ENCODE peak calls at places on chromosomes 1 and 21, in five cellular contexts. K is ovary, Y is pancreas, I is IMR-90, Q is A549. W is an unnamed sample.

GRCh38 chr1:163069142-163069541 is at the start of gene RGS4:
- DNase-seq in I (peak), Y (peak), K (peak), Q (peak), W (peak)

GRCh38 chr1:11841245-11842153 is 6.1 kb downstream of the NPPA start:
- DNase-seq in I (peak), Q (no peak), K (no peak), Y (no peak), W (no peak)

GRCh38 chr1:52976183-52977035 is 49.3 kb downstream of the SCP2 start:
- DNase-seq in K (no peak), Q (no peak), Y (no peak), I (no peak), W (no peak)

GRCh38 chr1:16226129-16226494 is 10.9 kb downstream of the CPLANE2 start:
- DNase-seq in K (no peak), Y (no peak), Q (no peak), I (no peak), W (no peak)

GRCh38 chr1:55310517-55310927 is 95.4 kb upstream of the USP24 start:
- DNase-seq in I (peak), Y (no peak), K (no peak), Q (peak), W (no peak)

GRCh38 chr1:6033986-6034749 is 11.5 kb upstream of the KCNAB2 start:
- DNase-seq in I (peak), Q (peak), Y (no peak), K (no peak), W (peak)

GRCh38 chr1:96861836-96862235 is 140.3 kb downstream of the PTBP2 start:
- DNase-seq in I (no peak), Q (no peak), K (no peak), Y (no peak), W (no peak)

GRCh38 chr21:35850029-35850428 is 210.3 kb downstream of the SETD4 start:
- DNase-seq in Q (no peak), Y (no peak), I (peak), K (no peak), W (no peak)

GRCh38 chr1:25805863-25806225 is 5.9 kb downstream of the SELENON start:
- DNase-seq in Q (no peak), I (no peak), Y (no peak), K (no peak), W (peak)

GRCh38 chr1:163414778-163415177 is 93.0 kb downstream of the NUF2 start:
- DNase-seq in K (no peak), I (no peak), Q (no peak), Y (no peak), W (no peak)

GRCh38 chr1:212555426-212555825 is 53.1 kb upstream of the ATF3 start:
- DNase-seq in Y (no peak), K (no peak), I (no peak), Q (no peak), W (no peak)

GRCh38 chr1:191592111-191592510 is 566.2 kb upstream of the RGS18 start:
- DNase-seq in K (no peak), I (peak), Q (no peak), Y (no peak), W (no peak)

GRCh38 chr1:109161836-109162606 is 48.1 kb downstream of the ELAPOR1 start:
- DNase-seq in Y (no peak), I (peak), K (no peak), Q (no peak), W (peak)

GRCh38 chr1:45891087-45891486 is 87.7 kb downstream of the MAST2 start:
- DNase-seq in K (no peak), Q (no peak), I (no peak), Y (no peak), W (no peak)

GRCh38 chr1:45894921-45895320 is 91.5 kb downstream of the MAST2 start:
- DNase-seq in I (no peak), Q (no peak), K (no peak), Y (no peak), W (no peak)

GRCh38 chr1:45894331-45894730 is 90.9 kb downstream of the MAST2 start:
- DNase-seq in K (no peak), Y (no peak), Q (no peak), I (no peak), W (no peak)

GRCh38 chr1:45890078-45890477 is 86.7 kb downstream of the MAST2 start:
- DNase-seq in Y (no peak), K (no peak), Q (no peak), I (no peak), W (no peak)

GRCh38 chr1:45892068-45892785 is 88.8 kb downstream of the MAST2 start:
- DNase-seq in I (peak), Q (peak), Y (peak), K (no peak), W (no peak)
- H3K27ac ChIP-seq in I (peak), Q (peak), Y (peak), K (peak), W (peak)

DNA sequence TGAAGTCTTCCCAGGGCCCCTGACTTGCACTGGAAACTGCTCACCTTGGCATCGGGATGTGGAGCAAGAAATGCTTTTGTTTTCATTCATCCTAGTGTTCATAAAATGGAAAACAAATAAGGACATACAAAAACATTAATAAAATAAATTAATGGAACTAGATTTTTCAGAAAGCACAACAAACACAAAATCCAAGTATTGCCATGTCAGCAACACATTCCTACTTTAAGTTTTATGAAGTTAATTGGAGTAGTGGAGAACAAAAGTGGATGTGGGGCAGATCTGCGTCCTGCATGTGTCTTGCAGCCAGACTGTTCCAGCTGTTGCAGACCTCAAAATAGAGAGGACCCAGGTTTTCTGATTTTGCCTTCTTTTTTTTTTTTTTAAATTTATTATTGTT is 32.9 kb downstream of the PRMT2 start:
- DNase-seq in I (no peak), Y (no peak), K (no peak), Q (no peak), W (no peak)
- H3K4me3 ChIP-seq in I (no peak), Y (peak), K (peak), Q (peak), W (peak)

GRCh38 chr1:167500283-167500860 is 18.0 kb downstream of the CD247 start:
- DNase-seq in Y (no peak), K (no peak), I (no peak), Q (no peak), W (no peak)
- H3K27ac ChIP-seq in Y (no peak), K (no peak), I (no peak), Q (no peak), W (no peak)

GRCh38 chr1:205294914-205295310 is 26.6 kb downstream of the NUAK2 start:
- DNase-seq in K (no peak), Y (no peak), Q (no peak), I (peak), W (no peak)
- H3K4me3 ChIP-seq in K (no peak), Y (no peak), Q (no peak), I (no peak), W (no peak)

GRCh38 chr21:39104911-39105310 is 78.3 kb downstream of the PSMG1 start:
- DNase-seq in Q (no peak), I (no peak), K (no peak), Y (no peak), W (no peak)

GRCh38 chr21:39105341-39105765 is 77.9 kb downstream of the PSMG1 start:
- DNase-seq in Q (no peak), K (no peak), I (peak), Y (peak), W (no peak)

GRCh38 chr21:39107739-39108138 is 75.5 kb downstream of the PSMG1 start:
- DNase-seq in K (no peak), Y (no peak), I (no peak), Q (no peak), W (no peak)

GRCh38 chr21:39106881-39107462 is 76.3 kb downstream of the PSMG1 start:
- DNase-seq in Q (no peak), Y (peak), I (no peak), K (no peak), W (no peak)

GRCh38 chr21:39105836-39106235 is 77.4 kb downstream of the PSMG1 start:
- DNase-seq in Y (no peak), Q (no peak), I (no peak), K (no peak), W (no peak)
- H3K27ac ChIP-seq in Y (no peak), Q (no peak), I (no peak), K (no peak), W (no peak)

DNA sequence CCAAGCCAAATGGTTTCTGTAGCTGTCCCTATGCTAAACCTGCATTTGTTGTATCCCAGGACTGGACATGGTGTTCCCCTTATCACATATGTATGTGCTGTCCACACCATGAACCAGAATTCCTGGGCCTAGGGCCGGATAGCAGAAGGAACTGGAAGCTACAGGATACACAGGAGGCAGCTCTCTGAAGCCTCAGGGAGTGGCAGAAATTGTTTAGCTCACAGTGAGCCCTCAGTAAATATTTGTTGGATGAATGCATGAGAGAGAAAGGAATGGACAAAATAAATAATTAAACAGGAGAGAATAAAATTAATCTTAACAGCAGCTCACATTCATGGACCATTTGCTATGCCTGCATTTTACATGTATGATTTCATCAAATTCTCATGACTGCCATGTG is 2.1 kb downstream of the NIPAL3 start:
- DNase-seq in Y (no peak), Q (no peak), I (peak), K (no peak), W (no peak)
- H3K4me3 ChIP-seq in Y (no peak), Q (no peak), I (peak), K (no peak), W (no peak)

DNA sequence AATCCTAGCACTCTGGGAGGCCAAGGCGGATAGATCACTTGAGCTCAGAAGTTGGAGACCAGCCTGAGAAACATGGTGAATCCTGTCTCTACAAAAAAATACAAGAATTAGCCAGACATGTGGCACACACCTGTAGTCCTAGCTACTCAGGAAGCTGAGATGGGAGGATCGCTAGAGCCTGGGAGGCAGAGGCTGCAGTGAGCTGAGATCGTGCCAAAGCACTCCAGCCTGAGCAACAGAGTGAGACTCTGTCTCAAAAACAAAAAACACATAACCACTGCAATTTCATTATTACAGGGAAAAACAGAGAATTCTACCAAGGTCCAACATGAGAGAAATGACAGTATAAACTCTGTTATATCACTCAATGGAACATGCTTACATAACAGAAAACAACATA is 4.4 kb upstream of the TOMM20 start:
- DNase-seq in Y (no peak), K (no peak), I (no peak), Q (no peak), W (no peak)
- H3K27ac ChIP-seq in Y (no peak), K (no peak), I (no peak), Q (no peak), W (no peak)

GRCh38 chr21:34523019-34523418 is 11.0 kb upstream of the KCNE1 start:
- DNase-seq in Q (no peak), I (no peak), K (no peak), Y (no peak), W (no peak)

GRCh38 chr21:34522284-34522683 is 10.3 kb upstream of the KCNE1 start:
- DNase-seq in Q (no peak), K (no peak), I (no peak), Y (no peak), W (no peak)

GRCh38 chr21:34519694-34520093 is 7.7 kb upstream of the KCNE1 start:
- DNase-seq in Y (no peak), I (no peak), K (no peak), Q (no peak), W (no peak)

GRCh38 chr21:34520769-34521508 is 8.9 kb upstream of the KCNE1 start:
- DNase-seq in Q (no peak), K (no peak), I (no peak), Y (no peak), W (no peak)

DNA sequence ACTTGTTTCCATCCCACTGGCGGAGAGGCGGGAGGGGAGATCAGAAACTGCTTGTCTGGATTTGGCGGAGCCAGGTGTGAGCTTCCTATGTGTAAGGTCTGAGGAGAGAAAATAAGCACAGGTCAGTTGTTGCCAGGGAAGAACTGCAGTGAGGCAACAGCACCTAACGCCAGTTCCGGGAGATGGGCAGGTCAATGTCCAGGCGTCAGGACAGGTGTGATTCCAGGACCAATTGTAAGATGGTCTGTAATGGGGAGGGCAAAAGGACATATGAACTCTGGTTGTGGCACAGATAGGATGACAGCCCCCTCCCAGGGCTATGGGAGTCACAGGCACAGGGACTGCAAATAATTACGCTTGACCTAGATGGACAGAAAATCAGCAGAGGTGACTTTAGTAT is 9.6 kb upstream of the KCNE1 start:
- DNase-seq in Y (no peak), I (no peak), K (no peak), Q (no peak), W (no peak)
- H3K4me3 ChIP-seq in Y (no peak), I (no peak), K (no peak), Q (no peak), W (no peak)

DNA sequence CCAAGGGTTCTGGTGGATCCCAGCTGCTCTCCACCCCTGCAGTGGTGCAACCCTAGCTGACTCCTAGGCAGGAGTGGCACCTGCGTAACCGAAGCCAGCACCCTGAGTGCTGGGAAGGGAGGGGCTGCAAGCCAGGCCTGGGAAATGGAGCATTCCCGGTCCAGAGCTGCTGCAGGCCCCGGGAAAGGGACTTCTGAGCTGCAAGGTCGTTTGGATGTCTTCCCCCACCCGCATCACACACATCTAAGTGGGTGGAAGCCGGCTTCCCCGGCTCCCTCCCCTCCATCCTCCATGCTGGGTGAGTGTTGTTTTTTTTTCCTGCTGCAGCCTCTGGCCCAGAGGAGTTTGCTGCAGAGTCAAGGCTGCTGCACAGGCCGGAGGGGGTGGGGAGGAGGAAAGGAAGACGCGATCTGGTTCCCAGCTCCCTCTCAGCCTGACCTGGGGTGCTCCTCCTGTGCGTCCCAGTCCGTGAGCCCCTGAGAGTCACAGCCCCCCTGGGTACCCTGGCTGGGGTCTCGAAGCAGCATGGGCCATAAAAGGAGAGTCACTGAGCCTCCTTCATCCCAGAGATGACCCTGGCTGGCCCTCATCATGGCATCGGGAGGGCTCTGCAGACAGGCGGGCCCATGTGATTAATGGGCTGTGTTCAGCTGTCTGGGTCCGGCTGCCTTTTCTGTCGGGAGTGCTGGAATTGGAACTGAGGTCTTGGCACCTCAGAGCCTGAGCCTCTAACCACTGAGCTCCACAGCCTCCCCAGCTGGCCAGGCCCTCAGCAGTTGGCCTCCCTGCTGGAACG is 16.2 kb downstream of the H6PD start:
- DNase-seq in Q (no peak), Y (no peak), I (peak), K (peak), W (peak)
- H3K27ac ChIP-seq in Q (no peak), Y (peak), I (no peak), K (no peak), W (peak)

DNA sequence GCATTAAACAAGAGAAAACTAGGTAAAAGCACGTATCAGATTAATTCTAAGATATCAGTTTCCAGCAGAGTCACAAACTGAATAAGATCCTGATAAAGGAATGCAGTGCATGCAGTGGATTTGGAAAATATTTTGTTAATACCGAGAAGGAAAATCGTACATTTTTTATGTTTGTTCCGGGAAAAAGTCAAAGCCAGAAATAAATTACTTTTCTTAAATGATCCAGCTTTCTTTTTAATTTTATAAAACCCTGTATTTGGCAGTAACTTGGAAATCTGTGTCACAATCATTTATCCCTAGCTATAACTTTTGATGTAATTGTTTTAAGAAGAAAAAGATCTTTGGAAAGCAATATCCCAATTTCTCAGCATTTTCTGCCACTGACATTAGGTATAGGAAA is 972 bp downstream of the PALMD start:
- DNase-seq in I (no peak), Q (no peak), K (no peak), Y (no peak), W (no peak)
- H3K4me3 ChIP-seq in I (no peak), Q (peak), K (peak), Y (peak), W (peak)